ENCODE peak calls at places on chromosomes 3 and 15, in eight cellular contexts. T, L, N, G, V, U, K and J are unnamed samples.

GRCh38 chr3:130849111-130849552 is 44.8 kb upstream of the ATP2C1 start:
- DNase-seq in T (no peak), L (peak; percentile 70), N (peak; percentile 63), G (peak; percentile 97), V (peak; percentile 48), U (no peak), K (peak; percentile 73), J (peak; percentile 45)

GRCh38 chr3:46492890-46493547 is 4.8 kb upstream of the RTP3 start:
- DNase-seq in T (no peak), L (no peak), N (no peak), G (no peak), V (no peak), U (no peak), K (no peak), J (no peak)

GRCh38 chr3:195751584-195751983 is 30.8 kb downstream of the MUC20 start:
- DNase-seq in T (no peak), L (no peak), N (no peak), G (no peak), V (no peak), U (no peak), K (no peak), J (peak; percentile 66)

GRCh38 chr3:65153850-65154512 is 466.2 kb upstream of the ADAMTS9 start:
- DNase-seq in T (no peak), L (no peak), N (no peak), G (no peak), V (no peak), U (no peak), K (no peak), J (no peak)

GRCh38 chr15:55879181-55879580 is 114.2 kb downstream of the NEDD4 start:
- DNase-seq in T (no peak), L (no peak), N (no peak), G (no peak), V (no peak), U (peak; percentile 85), K (no peak), J (no peak)

GRCh38 chr3:172675371-172676193 is 35.3 kb downstream of the NCEH1 start:
- DNase-seq in T (peak; percentile 44), L (no peak), N (no peak), G (no peak), V (no peak), U (peak; percentile 74), K (peak; percentile 16), J (peak; percentile 26)

GRCh38 chr3:188389711-188390346 is 235.9 kb downstream of the LPP start:
- DNase-seq in T (no peak), L (peak; percentile 41), N (peak; percentile 84), G (no peak), V (no peak), U (no peak), K (no peak), J (no peak)

GRCh38 chr3:29318251-29318650 is 37.4 kb downstream of the RBMS3 start:
- DNase-seq in T (no peak), L (no peak), N (no peak), G (no peak), V (no peak), U (no peak), K (no peak), J (no peak)

GRCh38 chr3:148006508-148006907 is 597.3 kb downstream of the ZIC1 start:
- DNase-seq in T (peak; percentile 87), L (no peak), N (no peak), G (no peak), V (no peak), U (peak; percentile 60), K (no peak), J (no peak)

GRCh38 chr3:153247331-153248311 is 85.6 kb downstream of the RAP2B start:
- DNase-seq in T (no peak), L (no peak), N (no peak), G (no peak), V (no peak), U (no peak), K (no peak), J (no peak)

GRCh38 chr3:193857996-193858395 is 265.0 kb downstream of the OPA1 start:
- DNase-seq in T (no peak), L (no peak), N (no peak), G (no peak), V (no peak), U (peak; percentile 97), K (no peak), J (no peak)

GRCh38 chr3:11434017-11434526 is 161.9 kb downstream of the ATG7 start:
- DNase-seq in T (peak; percentile 66), L (peak; percentile 15), N (peak; percentile 68), G (no peak), V (no peak), U (peak; percentile 96), K (no peak), J (no peak)

GRCh38 chr15:70507772-70508351 is 255.5 kb downstream of the UACA start:
- DNase-seq in T (peak; percentile 66), L (no peak), N (no peak), G (no peak), V (peak; percentile 73), U (peak; percentile 39), K (no peak), J (no peak)

GRCh38 chr3:123723527-123724168 is 138.8 kb upstream of the HACD2 start:
- DNase-seq in T (peak; percentile 72), L (peak; percentile 49), N (peak; percentile 84), G (peak; percentile 7), V (no peak), U (peak; percentile 87), K (peak; percentile 71), J (peak; percentile 22)

GRCh38 chr3:152471814-152472605 is 203.3 kb downstream of the MBNL1 start:
- DNase-seq in T (peak; percentile 61), L (peak; percentile 77), N (peak; percentile 88), G (peak; percentile 12), V (peak; percentile 41), U (peak; percentile 79), K (peak; percentile 53), J (peak; percentile 22)

GRCh38 chr15:101026686-101027272 is 107.6 kb downstream of the LRRK1 start:
- DNase-seq in T (no peak), L (peak; percentile 4), N (peak; percentile 67), G (no peak), V (no peak), U (no peak), K (no peak), J (no peak)

GRCh38 chr15:81865850-81866537 is 179.8 kb downstream of the MEX3B start:
- DNase-seq in T (no peak), L (no peak), N (no peak), G (no peak), V (no peak), U (no peak), K (no peak), J (no peak)

GRCh38 chr3:14423963-14424362 is 21.6 kb downstream of the SLC6A6 start:
- DNase-seq in T (no peak), L (no peak), N (no peak), G (no peak), V (no peak), U (no peak), K (no peak), J (no peak)

GRCh38 chr3:107242579-107242978 is 134.7 kb upstream of the CCDC54 start:
- DNase-seq in T (no peak), L (no peak), N (no peak), G (no peak), V (no peak), U (no peak), K (no peak), J (no peak)

GRCh38 chr15:57495037-57495436 is 96.7 kb upstream of the MYZAP start:
- DNase-seq in T (no peak), L (no peak), N (no peak), G (no peak), V (no peak), U (peak; percentile 5), K (no peak), J (no peak)

GRCh38 chr3:111621535-111621934 is 26.4 kb upstream of the ZBED2 start:
- DNase-seq in T (no peak), L (no peak), N (no peak), G (no peak), V (no peak), U (no peak), K (no peak), J (no peak)

GRCh38 chr3:170726976-170727661 is 141.2 kb upstream of the SLC7A14 start:
- DNase-seq in T (peak; percentile 88), L (no peak), N (no peak), G (no peak), V (no peak), U (peak; percentile 93), K (no peak), J (no peak)

GRCh38 chr15:69271217-69271616 is 27.5 kb upstream of the PAQR5 start:
- DNase-seq in T (no peak), L (no peak), N (no peak), G (no peak), V (no peak), U (no peak), K (no peak), J (no peak)

GRCh38 chr3:52339612-52340011 is 23.5 kb downstream of the DNAH1 start:
- DNase-seq in T (peak; percentile 68), L (peak; percentile 33), N (no peak), G (peak; percentile 72), V (no peak), U (peak; percentile 92), K (peak; percentile 38), J (peak; percentile 18)

GRCh38 chr15:38002883-38003477 is 68.5 kb downstream of the TMCO5A start:
- DNase-seq in T (peak; percentile 85), L (peak; percentile 71), N (peak; percentile 77), G (no peak), V (peak; percentile 74), U (peak; percentile 88), K (no peak), J (no peak)

GRCh38 chr3:63067999-63068645 is 192.9 kb upstream of the CADPS start:
- DNase-seq in T (peak; percentile 31), L (no peak), N (no peak), G (no peak), V (no peak), U (peak; percentile 49), K (no peak), J (no peak)

GRCh38 chr3:100941046-100941445 is 52.2 kb downstream of the ABI3BP start:
- DNase-seq in T (no peak), L (no peak), N (no peak), G (no peak), V (no peak), U (no peak), K (no peak), J (no peak)

GRCh38 chr3:143337387-143337786 is 217.8 kb downstream of the CHST2 start:
- DNase-seq in T (no peak), L (no peak), N (no peak), G (no peak), V (no peak), U (no peak), K (no peak), J (no peak)

GRCh38 chr3:185292238-185292637 is 38.4 kb upstream of the EHHADH start:
- DNase-seq in T (no peak), L (no peak), N (no peak), G (no peak), V (no peak), U (no peak), K (no peak), J (no peak)